ENCODE peak calls at places on chromosomes 3 and 15, in nine cellular contexts. One of them, this sample, is unnamed.

GRCh38 chr15:79031821-79032220 is 58.8 kb downstream of the RASGRF1 start:
- DNase-seq in GM23248: no peak
- DNase-seq in left colon: no peak
- DNase-seq in body of pancreas: no peak
- DNase-seq in stimulated activated CD4-positive, alpha-beta T cell treated with anti-CD3 and anti-CD28 coated beads, Interleukin-15, amount 100 ng/mL, for 1 hour: no peak
- DNase-seq in fibroblast of mammary gland: no peak
- DNase-seq in stimulated activated naive CD4-positive, alpha-beta T cell: no peak
- DNase-seq in G401: no peak
- DNase-seq in T-helper 9 cell: no peak
- DNase-seq in this sample: no peak

GRCh38 chr3:167520656-167521360 is 47.0 kb upstream of the SERPINI2 start:
- DNase-seq in GM23248: no peak
- DNase-seq in T-helper 9 cell: no peak
- DNase-seq in body of pancreas: no peak
- DNase-seq in G401: no peak
- DNase-seq in left colon: no peak
- DNase-seq in stimulated activated CD4-positive, alpha-beta T cell treated with anti-CD3 and anti-CD28 coated beads, Interleukin-15, amount 100 ng/mL, for 1 hour: no peak
- DNase-seq in stimulated activated naive CD4-positive, alpha-beta T cell: no peak
- DNase-seq in fibroblast of mammary gland: no peak
- DNase-seq in this sample: no peak

GRCh38 chr3:33071946-33072345 is 25.0 kb downstream of the GLB1 start:
- DNase-seq in stimulated activated CD4-positive, alpha-beta T cell treated with anti-CD3 and anti-CD28 coated beads, Interleukin-15, amount 100 ng/mL, for 1 hour: no peak
- DNase-seq in body of pancreas: no peak
- DNase-seq in stimulated activated naive CD4-positive, alpha-beta T cell: no peak
- DNase-seq in G401: no peak
- DNase-seq in GM23248: no peak
- DNase-seq in left colon: no peak
- DNase-seq in fibroblast of mammary gland: no peak
- DNase-seq in T-helper 9 cell: no peak
- DNase-seq in this sample: no peak

GRCh38 chr3:144189044-144189443 is 217.4 kb downstream of the DIPK2A start:
- DNase-seq in T-helper 9 cell: no peak
- DNase-seq in G401: no peak
- DNase-seq in body of pancreas: no peak
- DNase-seq in stimulated activated CD4-positive, alpha-beta T cell treated with anti-CD3 and anti-CD28 coated beads, Interleukin-15, amount 100 ng/mL, for 1 hour: no peak
- DNase-seq in GM23248: peak
- DNase-seq in left colon: no peak
- DNase-seq in stimulated activated naive CD4-positive, alpha-beta T cell: no peak
- DNase-seq in fibroblast of mammary gland: peak
- DNase-seq in this sample: no peak

GRCh38 chr3:50599716-50600118 is 11.9 kb downstream of the CISH start:
- DNase-seq in stimulated activated naive CD4-positive, alpha-beta T cell: no peak
- DNase-seq in stimulated activated CD4-positive, alpha-beta T cell treated with anti-CD3 and anti-CD28 coated beads, Interleukin-15, amount 100 ng/mL, for 1 hour: no peak
- DNase-seq in fibroblast of mammary gland: no peak
- DNase-seq in G401: no peak
- DNase-seq in left colon: no peak
- DNase-seq in body of pancreas: no peak
- DNase-seq in T-helper 9 cell: no peak
- DNase-seq in GM23248: peak
- DNase-seq in this sample: peak

GRCh38 chr3:48278884-48279559 is 38.1 kb downstream of the ZNF589 start:
- DNase-seq in GM23248: no peak
- DNase-seq in fibroblast of mammary gland: no peak
- DNase-seq in left colon: no peak
- DNase-seq in T-helper 9 cell: no peak
- DNase-seq in stimulated activated naive CD4-positive, alpha-beta T cell: no peak
- DNase-seq in stimulated activated CD4-positive, alpha-beta T cell treated with anti-CD3 and anti-CD28 coated beads, Interleukin-15, amount 100 ng/mL, for 1 hour: no peak
- DNase-seq in G401: no peak
- DNase-seq in body of pancreas: no peak
- DNase-seq in this sample: no peak

GRCh38 chr15:94972314-94972713 is 741.0 kb downstream of the MCTP2 start:
- DNase-seq in fibroblast of mammary gland: peak
- DNase-seq in GM23248: peak
- DNase-seq in G401: peak
- DNase-seq in left colon: no peak
- DNase-seq in stimulated activated naive CD4-positive, alpha-beta T cell: no peak
- DNase-seq in body of pancreas: no peak
- DNase-seq in T-helper 9 cell: no peak
- DNase-seq in stimulated activated CD4-positive, alpha-beta T cell treated with anti-CD3 and anti-CD28 coated beads, Interleukin-15, amount 100 ng/mL, for 1 hour: no peak
- DNase-seq in this sample: no peak

GRCh38 chr3:65550137-65550536 is 488.6 kb downstream of the MAGI1 start:
- DNase-seq in GM23248: no peak
- DNase-seq in stimulated activated naive CD4-positive, alpha-beta T cell: no peak
- DNase-seq in T-helper 9 cell: no peak
- DNase-seq in left colon: no peak
- DNase-seq in stimulated activated CD4-positive, alpha-beta T cell treated with anti-CD3 and anti-CD28 coated beads, Interleukin-15, amount 100 ng/mL, for 1 hour: no peak
- DNase-seq in fibroblast of mammary gland: no peak
- DNase-seq in body of pancreas: no peak
- DNase-seq in G401: no peak
- DNase-seq in this sample: no peak

GRCh38 chr3:46186856-46187700 is 21.0 kb downstream of the CCR1 start:
- DNase-seq in T-helper 9 cell: no peak
- DNase-seq in left colon: no peak
- DNase-seq in stimulated activated CD4-positive, alpha-beta T cell treated with anti-CD3 and anti-CD28 coated beads, Interleukin-15, amount 100 ng/mL, for 1 hour: no peak
- DNase-seq in stimulated activated naive CD4-positive, alpha-beta T cell: no peak
- DNase-seq in body of pancreas: no peak
- DNase-seq in G401: no peak
- DNase-seq in fibroblast of mammary gland: no peak
- DNase-seq in GM23248: no peak
- DNase-seq in this sample: no peak

GRCh38 chr3:151305081-151305777 is 11.4 kb downstream of the GPR87 start:
- DNase-seq in left colon: peak
- DNase-seq in GM23248: peak
- DNase-seq in G401: peak
- DNase-seq in fibroblast of mammary gland: peak
- DNase-seq in T-helper 9 cell: no peak
- DNase-seq in body of pancreas: peak
- DNase-seq in stimulated activated naive CD4-positive, alpha-beta T cell: no peak
- DNase-seq in stimulated activated CD4-positive, alpha-beta T cell treated with anti-CD3 and anti-CD28 coated beads, Interleukin-15, amount 100 ng/mL, for 1 hour: no peak
- DNase-seq in this sample: no peak

GRCh38 chr3:129023909-129024308 is 22.8 kb downstream of the EFCC1 start:
- DNase-seq in body of pancreas: no peak
- DNase-seq in T-helper 9 cell: no peak
- DNase-seq in left colon: no peak
- DNase-seq in stimulated activated naive CD4-positive, alpha-beta T cell: no peak
- DNase-seq in fibroblast of mammary gland: peak
- DNase-seq in G401: peak
- DNase-seq in stimulated activated CD4-positive, alpha-beta T cell treated with anti-CD3 and anti-CD28 coated beads, Interleukin-15, amount 100 ng/mL, for 1 hour: no peak
- DNase-seq in GM23248: peak
- DNase-seq in this sample: no peak

GRCh38 chr15:67136802-67137201 is 71.4 kb downstream of the SMAD3 start:
- DNase-seq in stimulated activated CD4-positive, alpha-beta T cell treated with anti-CD3 and anti-CD28 coated beads, Interleukin-15, amount 100 ng/mL, for 1 hour: no peak
- DNase-seq in body of pancreas: no peak
- DNase-seq in GM23248: no peak
- DNase-seq in T-helper 9 cell: no peak
- DNase-seq in left colon: peak
- DNase-seq in G401: no peak
- DNase-seq in fibroblast of mammary gland: no peak
- DNase-seq in stimulated activated naive CD4-positive, alpha-beta T cell: no peak
- DNase-seq in this sample: no peak

GRCh38 chr3:15500107-15500724 is 21.3 kb downstream of the COLQ start:
- DNase-seq in fibroblast of mammary gland: peak
- DNase-seq in GM23248: peak
- DNase-seq in T-helper 9 cell: no peak
- DNase-seq in stimulated activated naive CD4-positive, alpha-beta T cell: no peak
- DNase-seq in stimulated activated CD4-positive, alpha-beta T cell treated with anti-CD3 and anti-CD28 coated beads, Interleukin-15, amount 100 ng/mL, for 1 hour: no peak
- DNase-seq in G401: no peak
- DNase-seq in body of pancreas: no peak
- DNase-seq in left colon: no peak
- DNase-seq in this sample: no peak

GRCh38 chr15:40249477-40250303 is 10.8 kb downstream of the PAK6 start:
- DNase-seq in stimulated activated CD4-positive, alpha-beta T cell treated with anti-CD3 and anti-CD28 coated beads, Interleukin-15, amount 100 ng/mL, for 1 hour: no peak
- DNase-seq in G401: peak
- DNase-seq in body of pancreas: no peak
- DNase-seq in stimulated activated naive CD4-positive, alpha-beta T cell: no peak
- DNase-seq in GM23248: peak
- DNase-seq in left colon: no peak
- DNase-seq in fibroblast of mammary gland: no peak
- DNase-seq in T-helper 9 cell: no peak
- DNase-seq in this sample: peak

GRCh38 chr15:71115567-71116351 is 488 bp downstream of the THSD4 start:
- DNase-seq in stimulated activated CD4-positive, alpha-beta T cell treated with anti-CD3 and anti-CD28 coated beads, Interleukin-15, amount 100 ng/mL, for 1 hour: no peak
- DNase-seq in stimulated activated naive CD4-positive, alpha-beta T cell: no peak
- DNase-seq in body of pancreas: peak
- DNase-seq in GM23248: peak
- DNase-seq in left colon: peak
- DNase-seq in fibroblast of mammary gland: peak
- DNase-seq in G401: no peak
- DNase-seq in T-helper 9 cell: no peak
- DNase-seq in this sample: peak

GRCh38 chr3:157447026-157447694 is 10.5 kb downstream of the PTX3 start:
- DNase-seq in body of pancreas: no peak
- DNase-seq in T-helper 9 cell: no peak
- DNase-seq in G401: peak
- DNase-seq in GM23248: peak
- DNase-seq in stimulated activated CD4-positive, alpha-beta T cell treated with anti-CD3 and anti-CD28 coated beads, Interleukin-15, amount 100 ng/mL, for 1 hour: no peak
- DNase-seq in stimulated activated naive CD4-positive, alpha-beta T cell: no peak
- DNase-seq in fibroblast of mammary gland: peak
- DNase-seq in left colon: no peak
- DNase-seq in this sample: no peak

GRCh38 chr3:141735789-141736465 is 2.2 kb upstream of the RNF7 start:
- DNase-seq in stimulated activated naive CD4-positive, alpha-beta T cell: no peak
- DNase-seq in G401: no peak
- DNase-seq in left colon: no peak
- DNase-seq in body of pancreas: no peak
- DNase-seq in T-helper 9 cell: no peak
- DNase-seq in fibroblast of mammary gland: no peak
- DNase-seq in stimulated activated CD4-positive, alpha-beta T cell treated with anti-CD3 and anti-CD28 coated beads, Interleukin-15, amount 100 ng/mL, for 1 hour: no peak
- DNase-seq in GM23248: no peak
- DNase-seq in this sample: no peak

GRCh38 chr3:124014366-124014942 is 22.5 kb upstream of the ROPN1 start:
- DNase-seq in fibroblast of mammary gland: peak
- DNase-seq in left colon: no peak
- DNase-seq in body of pancreas: no peak
- DNase-seq in T-helper 9 cell: no peak
- DNase-seq in stimulated activated CD4-positive, alpha-beta T cell treated with anti-CD3 and anti-CD28 coated beads, Interleukin-15, amount 100 ng/mL, for 1 hour: no peak
- DNase-seq in G401: no peak
- DNase-seq in stimulated activated naive CD4-positive, alpha-beta T cell: no peak
- DNase-seq in GM23248: peak
- DNase-seq in this sample: no peak

This sample was measured in mucosa of descending colon.